ENCODE peak calls at places on chromosomes 7 and 10, in six cellular contexts. A is A549, K is GM12878, F is endothelial cell of umbilical vein, M is HepG2, B is K562. Q is an unnamed sample.

GRCh38 chr7:131244259-131244852 is 83.3 kb upstream of the MKLN1 start:
- DNase-seq in K (no peak), B (peak; percentile 48), A (peak; percentile 72), M (peak; percentile 35), F (peak; percentile 73), Q (peak; percentile 54)

GRCh38 chr10:97024181-97025073 is 161.3 kb downstream of the SLIT1 start:
- DNase-seq in A (peak; percentile 70), K (peak; percentile 28), B (no peak), F (peak; percentile 80), M (no peak), Q (peak; percentile 26)

GRCh38 chr10:117132751-117133231 is 5.3 kb downstream of the VAX1 start:
- DNase-seq in F (no peak), B (no peak), K (no peak), M (no peak), A (no peak), Q (no peak)

GRCh38 chr7:137940656-137941518 is 61.0 kb downstream of the CREB3L2 start:
- DNase-seq in F (no peak), A (no peak), M (peak; percentile 74), K (no peak), B (peak; percentile 60), Q (no peak)

GRCh38 chr10:79031723-79032122 is 37.0 kb upstream of the ZMIZ1 start:
- DNase-seq in F (no peak), M (no peak), A (no peak), B (no peak), K (no peak), Q (no peak)

GRCh38 chr10:93554760-93555432 is 11.6 kb upstream of the FFAR4 start:
- DNase-seq in F (peak; percentile 74), A (peak; percentile 76), B (peak; percentile 69), M (peak; percentile 68), K (no peak), Q (peak; percentile 91)

GRCh38 chr10:6542999-6543430 is 37.1 kb downstream of the PRKCQ start:
- DNase-seq in B (no peak), F (no peak), M (peak; percentile 2), A (no peak), K (no peak), Q (peak; percentile 27)

GRCh38 chr7:45242261-45242660 is 84.7 kb downstream of the RAMP3 start:
- DNase-seq in M (no peak), F (no peak), K (no peak), B (no peak), A (no peak), Q (no peak)

GRCh38 chr10:17673517-17674051 is 29.6 kb downstream of the STAM start:
- DNase-seq in A (peak; percentile 66), K (no peak), M (peak; percentile 91), B (peak; percentile 56), F (no peak), Q (peak; percentile 25)

GRCh38 chr10:83917519-83918506 is 221.5 kb upstream of the GHITM start:
- DNase-seq in M (peak; percentile 12), F (peak; percentile 3), K (peak; percentile 32), A (peak; percentile 4), B (peak; percentile 26), Q (peak; percentile 90)

GRCh38 chr7:26284995-26285632 is 6.5 kb upstream of the SNX10 start:
- DNase-seq in M (peak; percentile 46), A (no peak), B (peak; percentile 74), K (no peak), F (no peak), Q (peak; percentile 66)

GRCh38 chr7:30062587-30062986 is 34.4 kb downstream of the PLEKHA8 start:
- DNase-seq in M (peak; percentile 44), K (no peak), F (peak; percentile 42), B (peak; percentile 57), A (peak; percentile 46), Q (peak; percentile 67)

GRCh38 chr7:17158261-17158660 is 140.2 kb upstream of the AHR start:
- DNase-seq in K (no peak), F (no peak), M (peak; percentile 13), A (no peak), B (no peak), Q (no peak)

GRCh38 chr10:75772153-75772887 is 340.9 kb downstream of the LRMDA start:
- DNase-seq in M (no peak), F (no peak), B (no peak), A (no peak), K (no peak), Q (peak; percentile 63)

GRCh38 chr7:55074008-55074499 is 55.2 kb downstream of the EGFR start:
- DNase-seq in K (peak; percentile 91), B (peak; percentile 19), F (peak; percentile 32), A (peak; percentile 93), M (peak; percentile 44), Q (no peak)

GRCh38 chr10:96747734-96748550 is 27.6 kb upstream of the PIK3AP1 start:
- DNase-seq in M (peak; percentile 16), K (peak; percentile 97), F (no peak), A (no peak), B (no peak), Q (peak; percentile 86)

GRCh38 chr10:67943917-67944316 is 59.5 kb downstream of the SIRT1 start:
- DNase-seq in F (no peak), M (no peak), A (no peak), B (no peak), K (no peak), Q (no peak)

GRCh38 chr10:123278445-123278844 is 124.2 kb downstream of the BUB3 start:
- DNase-seq in K (no peak), M (no peak), A (no peak), B (no peak), F (no peak), Q (no peak)

GRCh38 chr10:89274928-89275327 is 23.4 kb upstream of the LIPA start:
- DNase-seq in A (no peak), M (no peak), F (no peak), K (no peak), B (no peak), Q (no peak)

GRCh38 chr10:62384057-62384446 is 9.9 kb downstream of the ZNF365 start:
- DNase-seq in B (no peak), A (no peak), M (no peak), F (peak; percentile 31), K (peak; percentile 5), Q (peak; percentile 89)

GRCh38 chr10:95394161-95394880 is 103.5 kb upstream of the PDLIM1 start:
- DNase-seq in F (no peak), B (peak; percentile 58), M (peak; percentile 20), A (peak; percentile 5), K (peak; percentile 55), Q (no peak)

GRCh38 chr10:44635181-44635580 is 250.3 kb upstream of the CXCL12 start:
- DNase-seq in B (no peak), M (no peak), K (no peak), F (no peak), A (no peak), Q (no peak)

GRCh38 chr10:61994404-61995031 is 93.0 kb downstream of the ARID5B start:
- DNase-seq in M (no peak), B (no peak), A (no peak), K (no peak), F (no peak), Q (no peak)

GRCh38 chr7:46652317-46652716 is 731.2 kb upstream of the IGFBP3 start:
- DNase-seq in F (no peak), B (no peak), M (no peak), K (no peak), A (no peak), Q (no peak)

GRCh38 chr7:16347461-16348192 is 73.7 kb downstream of the CRPPA start:
- DNase-seq in A (no peak), K (no peak), M (no peak), B (peak; percentile 45), F (no peak), Q (no peak)

GRCh38 chr7:143435266-143435665 is 8.0 kb upstream of the TAS2R60 start:
- DNase-seq in B (no peak), A (no peak), M (no peak), F (no peak), K (no peak), Q (no peak)

GRCh38 chr10:73253226-73253557 is 748 bp upstream of the MRPS16 start:
- DNase-seq in F (no peak), A (peak; percentile 45), M (peak; percentile 30), B (peak; percentile 71), K (no peak), Q (peak; percentile 49)

GRCh38 chr7:140661124-140661523 is 11.6 kb upstream of the ADCK2 start:
- DNase-seq in K (no peak), F (no peak), M (no peak), B (no peak), A (no peak), Q (no peak)

GRCh38 chr7:30027065-30027456 is 559 bp upstream of the FKBP14 start:
- DNase-seq in F (peak; percentile 72), M (peak; percentile 38), A (peak; percentile 36), B (peak; percentile 16), K (peak; percentile 51), Q (no peak)

GRCh38 chr7:23938937-23939552 is 229.0 kb downstream of the STK31 start:
- DNase-seq in A (peak; percentile 20), K (no peak), F (no peak), B (peak; percentile 27), M (peak; percentile 33), Q (peak; percentile 54)

GRCh38 chr7:98520356-98520932 is 96.6 kb upstream of the NPTX2 start:
- DNase-seq in M (no peak), A (peak; percentile 41), B (peak; percentile 81), F (no peak), K (no peak), Q (no peak)

GRCh38 chr7:51278797-51279196 is 37.8 kb downstream of the COBL start:
- DNase-seq in F (no peak), A (no peak), M (no peak), K (no peak), B (no peak), Q (no peak)

GRCh38 chr10:103273026-103273425 is 3.9 kb upstream of the INA start:
- DNase-seq in M (no peak), K (no peak), B (peak; percentile 9), A (peak; percentile 96), F (peak; percentile 71), Q (peak; percentile 76)
- TF ChIP-seq MYC in M (no peak), K (no peak), B (no peak), A (no peak), F (no peak), Q (no peak)

GRCh38 chr10:105699504-105699903 is 1058.4 kb downstream of the SORCS3 start:
- DNase-seq in K (no peak), A (no peak), B (no peak), F (no peak), M (no peak), Q (no peak)

GRCh38 chr10:105700327-105700726 is 1059.2 kb downstream of the SORCS3 start:
- DNase-seq in M (no peak), B (no peak), A (no peak), K (no peak), F (no peak), Q (no peak)
- TF ChIP-seq MAX in M (no peak), B (no peak), A (no peak), K (no peak), F (no peak), Q (no peak)

GRCh38 chr7:100171840-100172239 is 3.4 kb upstream of the GAL3ST4 start:
- DNase-seq in B (peak; percentile 17), K (no peak), A (no peak), F (no peak), M (no peak), Q (no peak)
- H3K4me3 ChIP-seq in B (no peak overlapping the region), K (peak overlapping the region; percentile 39), A (peak overlapping the region; percentile 40), F (no peak overlapping the region), M (no peak overlapping the region), Q (no peak overlapping the region)

DNA sequence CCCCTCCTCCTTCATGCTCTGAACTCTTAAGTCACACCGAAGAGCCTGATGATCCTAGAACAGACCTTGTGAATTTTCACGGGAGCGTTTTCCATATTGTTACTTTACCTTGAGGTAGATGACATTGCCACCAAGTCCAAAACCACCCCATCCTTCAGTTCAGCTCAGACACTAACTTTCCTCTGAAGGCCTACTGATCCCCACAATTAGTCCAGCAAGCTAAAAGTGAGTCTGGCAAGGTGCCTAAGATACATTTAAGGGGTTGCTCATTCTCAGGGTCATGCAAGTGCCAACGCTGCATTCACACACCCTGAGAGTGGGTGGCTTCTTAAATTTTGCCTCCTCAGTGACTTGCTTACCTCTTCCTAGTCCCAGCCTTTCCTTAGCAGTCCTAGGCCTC is 6.5 kb upstream of the NRF1 start:
- DNase-seq in M (no peak), A (no peak), F (no peak), K (no peak), B (no peak), Q (no peak)
- TF ChIP-seq MYC in M (no peak), A (no peak), F (no peak), K (no peak), B (no peak), Q (no peak)